ENCODE peak calls at places on chromosomes 11 and 22, in five cellular contexts. E is GM23338, S is anterior cingulate cortex, Y is MM.1S, M is AG04450. N is an unnamed sample.

GRCh38 chr11:45921561-45922424 is 663 bp upstream of the LARGE2 start:
- DNase-seq in E (peak), S (no peak), Y (peak), M (no peak), N (no peak)

GRCh38 chr22:26546282-26546681 is 34.0 kb upstream of the TFIP11 start:
- DNase-seq in E (no peak), S (no peak), Y (no peak), M (no peak), N (no peak)

GRCh38 chr11:73866586-73866996 is 10.1 kb downstream of the COA4 start:
- DNase-seq in E (no peak), S (no peak), Y (no peak), M (peak), N (peak)

GRCh38 chr11:64894070-64894811 is 15.8 kb upstream of the EHD1 start:
- DNase-seq in E (peak), S (peak), Y (peak), M (no peak), N (no peak)

GRCh38 chr11:11167806-11168205 is 185.2 kb downstream of the CSNK2A3 start:
- DNase-seq in E (no peak), S (no peak), Y (no peak), M (no peak), N (no peak)

GRCh38 chr11:15800121-15800800 is 556.1 kb downstream of the SOX6 start:
- DNase-seq in E (no peak), S (no peak), Y (no peak), M (no peak), N (no peak)

GRCh38 chr11:73907191-73907590 is 30.4 kb downstream of the PAAF1 start:
- DNase-seq in E (peak), S (no peak), Y (no peak), M (no peak), N (no peak)

GRCh38 chr22:19001204-19001603 is 65.1 kb upstream of the PRODH start:
- DNase-seq in E (no peak), S (no peak), Y (no peak), M (no peak), N (no peak)

GRCh38 chr11:76337469-76337868 is 43.5 kb downstream of the THAP12 start:
- DNase-seq in E (no peak), S (no peak), Y (no peak), M (no peak), N (no peak)

GRCh38 chr22:44288951-44289350 is 23.8 kb downstream of the SHISAL1 start:
- DNase-seq in E (no peak), S (no peak), Y (no peak), M (no peak), N (no peak)

GRCh38 chr11:23138761-23139160 is 278.5 kb upstream of the CCDC179 start:
- DNase-seq in E (no peak), S (no peak), Y (no peak), M (no peak), N (no peak)

GRCh38 chr22:44793506-44794225 is 41.3 kb downstream of the ARHGAP8 start:
- DNase-seq in E (no peak), S (no peak), Y (no peak), M (no peak), N (no peak)